ENCODE peak calls at places on chromosomes 6 and 20, in nine cellular contexts. J is AG09309, N is body of pancreas, I is testis, C is cardiac fibroblast, Y is fibroblast of mammary gland, Q is tibial artery, O is suprapubic skin, D is pancreas. T is an unnamed sample.

GRCh38 chr6:5446362-5447075 is 185.2 kb downstream of the FARS2 start:
- DNase-seq in Q (no peak), Y (peak; percentile 66), C (peak; percentile 67), I (no peak), J (no peak), N (no peak), D (no peak), O (no peak), T (no peak)

GRCh38 chr6:150373260-150373701 is 4.5 kb downstream of the IYD start:
- DNase-seq in Q (peak; percentile 71), I (no peak), Y (peak; percentile 88), N (no peak), D (no peak), O (no peak), C (peak; percentile 88), J (peak; percentile 71), T (no peak)

GRCh38 chr6:145531822-145532221 is 203.5 kb downstream of the EPM2A start:
- DNase-seq in I (no peak), Q (no peak), O (no peak), N (no peak), C (no peak), Y (no peak), D (no peak), J (no peak), T (no peak)

GRCh38 chr6:53065266-53066058 is at the start of gene FBXO9:
- DNase-seq in C (no peak), Q (peak; percentile 85), I (peak; percentile 82), J (no peak), N (peak; percentile 44), Y (no peak), O (peak; percentile 82), D (peak; percentile 65), T (no peak)

GRCh38 chr6:48098923-48099322 is 12.1 kb downstream of the PTCHD4 start:
- DNase-seq in I (no peak), C (no peak), O (no peak), D (no peak), Y (peak; percentile 55), Q (no peak), N (no peak), J (no peak), T (no peak)

GRCh38 chr20:62523473-62524203 is 47.8 kb upstream of the GATA5 start:
- DNase-seq in J (no peak), C (no peak), Y (no peak), O (no peak), I (no peak), Q (no peak), D (no peak), N (no peak), T (no peak)

GRCh38 chr6:16670617-16671051 is 90.6 kb downstream of the ATXN1 start:
- DNase-seq in I (no peak), O (no peak), C (no peak), Q (no peak), Y (no peak), J (no peak), D (no peak), N (no peak), T (no peak)

GRCh38 chr6:117771403-117771802 is 96.1 kb downstream of the NUS1 start:
- DNase-seq in J (no peak), Y (no peak), I (no peak), C (no peak), O (no peak), Q (no peak), D (no peak), N (no peak), T (no peak)

GRCh38 chr20:58054082-58054481 is 174.4 kb downstream of the ANKRD60 start:
- DNase-seq in O (no peak), N (no peak), Q (no peak), I (no peak), D (no peak), Y (no peak), C (no peak), J (no peak), T (no peak)

GRCh38 chr6:30842754-30843610 is 41.3 kb upstream of the DDR1 start:
- DNase-seq in N (no peak), O (no peak), Q (no peak), I (peak; percentile 66), C (no peak), Y (no peak), D (no peak), J (no peak), T (no peak)

GRCh38 chr6:335572-335971 is 43.3 kb downstream of the DUSP22 start:
- DNase-seq in J (no peak), D (no peak), O (no peak), N (no peak), Q (peak; percentile 63), Y (no peak), C (no peak), I (no peak), T (no peak)

GRCh38 chr6:122165014-122165413 is 234.4 kb upstream of the HSF2 start:
- DNase-seq in Q (no peak), J (no peak), Y (no peak), C (no peak), O (peak; percentile 59), I (no peak), D (no peak), N (no peak), T (no peak)

GRCh38 chr20:32229351-32229750 is 21.7 kb downstream of the POFUT1 start:
- DNase-seq in D (no peak), N (no peak), O (no peak), Q (no peak), C (no peak), J (no peak), I (no peak), Y (no peak), T (no peak)

GRCh38 chr20:59518881-59519706 is 85.2 kb upstream of the PHACTR3 start:
- DNase-seq in O (no peak), Q (no peak), D (peak; percentile 60), N (peak; percentile 68), J (peak; percentile 17), C (peak; percentile 60), Y (peak; percentile 55), I (peak; percentile 53), T (no peak)

GRCh38 chr6:107264357-107264831 is 149.1 kb upstream of the BEND3 start:
- DNase-seq in J (no peak), D (no peak), O (no peak), N (no peak), C (peak; percentile 88), I (no peak), Y (peak; percentile 88), Q (no peak), T (no peak)

GRCh38 chr6:97176468-97176867 is 106.5 kb downstream of the MMS22L start:
- DNase-seq in Y (no peak), J (no peak), D (no peak), N (no peak), Q (no peak), I (no peak), O (no peak), C (no peak), T (no peak)

GRCh38 chr20:63129991-63130653 is 85.8 kb downstream of the YTHDF1 start:
- DNase-seq in Q (peak; percentile 15), I (no peak), D (no peak), C (no peak), Y (no peak), J (no peak), N (no peak), O (peak; percentile 52), T (no peak)

GRCh38 chr20:23856736-23857135 is 22.8 kb downstream of the CST5 start:
- DNase-seq in J (no peak), C (no peak), Q (no peak), Y (no peak), N (no peak), O (no peak), I (no peak), D (no peak), T (no peak)

GRCh38 chr6:32610897-32611296 is 21.2 kb upstream of the HLA-DRB1 start:
- DNase-seq in N (no peak), D (no peak), J (no peak), Y (no peak), I (no peak), O (no peak), C (no peak), Q (no peak), T (no peak)
- TF ChIP-seq CTCF in N (no peak), D (no peak), J (no peak), Y (no peak), I (no peak), O (no peak), C (no peak), Q (no peak), T (no peak)

GRCh38 chr20:19817017-19817416 is 59.0 kb downstream of the RIN2 start:
- DNase-seq in O (no peak), Y (peak; percentile 86), Q (no peak), N (no peak), D (no peak), C (peak; percentile 100), J (peak; percentile 84), I (no peak), T (no peak)

GRCh38 chr20:19814241-19814640 is 56.2 kb downstream of the RIN2 start:
- DNase-seq in O (no peak), I (no peak), D (no peak), Y (peak; percentile 60), Q (no peak), N (no peak), J (no peak), C (peak; percentile 47), T (no peak)

GRCh38 chr20:19816386-19816785 is 58.3 kb downstream of the RIN2 start:
- DNase-seq in I (no peak), Y (no peak), Q (no peak), J (no peak), C (peak; percentile 46), N (no peak), D (no peak), O (no peak), T (no peak)

GRCh38 chr20:19813839-19814238 is 55.8 kb downstream of the RIN2 start:
- DNase-seq in J (no peak), N (no peak), O (no peak), D (no peak), Q (no peak), Y (peak; percentile 59), I (no peak), C (peak; percentile 76), T (no peak)

GRCh38 chr20:19815553-19815991 is 57.5 kb downstream of the RIN2 start:
- DNase-seq in I (no peak), Q (no peak), J (peak; percentile 97), C (peak; percentile 100), N (peak; percentile 56), D (no peak), Y (peak; percentile 99), O (no peak), T (no peak)
- TF ChIP-seq CTCF in I (no peak), Q (peak; percentile 30), J (no peak), C (no peak), N (no peak), D (no peak), Y (no peak), O (no peak), T (no peak)

DNA sequence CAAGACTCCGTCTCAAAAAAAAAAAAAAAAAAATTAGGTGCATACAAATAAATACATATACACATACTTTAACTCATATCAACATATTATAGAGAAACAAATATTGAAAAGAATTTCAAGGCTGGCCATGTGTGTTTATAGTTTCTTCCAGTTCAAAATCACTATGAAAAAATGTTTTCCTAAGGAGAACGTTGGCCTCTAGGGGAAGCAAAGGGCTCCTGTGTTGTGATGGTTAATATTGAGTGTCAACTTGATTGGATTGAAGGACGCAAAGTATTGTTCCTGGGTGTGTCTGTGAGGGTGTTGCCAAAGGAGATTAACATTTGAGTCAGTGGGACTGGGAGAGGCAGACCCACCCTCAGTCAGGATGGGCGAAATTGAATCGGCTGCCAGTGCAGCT is 182.0 kb upstream of the AGPAT4 start:
- DNase-seq in C (no peak), N (no peak), Q (no peak), O (no peak), D (no peak), I (no peak), Y (no peak), J (no peak), T (no peak)
- TF ChIP-seq CTCF in C (no peak), N (no peak), Q (no peak), O (no peak), D (no peak), I (no peak), Y (no peak), J (no peak), T (no peak)

GRCh38 chr6:126422912-126423311 is 83.0 kb downstream of the CENPW start:
- DNase-seq in I (no peak), C (peak; percentile 3), J (no peak), Y (no peak), D (no peak), N (no peak), Q (no peak), O (no peak), T (no peak)
- TF ChIP-seq CTCF in I (no peak), C (no peak), J (no peak), Y (no peak), D (no peak), N (no peak), Q (no peak), O (no peak), T (no peak)

T was measured in omental fat pad.